ENCODE peak calls at places on chromosomes 6 and 20, in ten cellular contexts. D is brain microvascular endothelial cell; F is germinal center; U is EL; Z is stimulated activated CD8-positive, alpha-beta memory T cell treated with anti-CD3 and anti-CD28 coated beads, Interleukin-2, amount 100 ng/mL, for 1 hour; Q is T-helper 2 cell; V is foreskin melanocyte; J is left ventricle myocardium inferior; N is hypothalamus; E is left ventricle myocardium superior. X is an unnamed sample.

GRCh38 chr6:28211840-28212509 is 13.1 kb upstream of the ZSCAN9 start:
- DNase-seq in Q (no peak), D (no peak), Z (no peak), E (no peak), N (no peak), F (no peak), V (no peak), J (no peak), U (no peak), X (no peak)

GRCh38 chr20:11012975-11013374 is 339.2 kb upstream of the JAG1 start:
- DNase-seq in V (peak), F (no peak), J (no peak), Q (no peak), N (no peak), E (no peak), D (no peak), U (no peak), Z (no peak), X (no peak)

GRCh38 chr6:69888842-69889590 is 22.7 kb downstream of the COL19A1 start:
- DNase-seq in J (no peak), F (no peak), Q (no peak), V (peak), Z (no peak), E (no peak), N (no peak), U (no peak), D (no peak), X (no peak)

GRCh38 chr20:56762829-56763228 is 133.7 kb downstream of the TFAP2C start:
- DNase-seq in V (no peak), D (no peak), F (no peak), J (no peak), Z (no peak), N (no peak), E (no peak), U (no peak), Q (no peak), X (no peak)

GRCh38 chr20:10177326-10177725 is 41.3 kb upstream of the SNAP25 start:
- DNase-seq in E (no peak), F (no peak), Z (no peak), N (no peak), U (no peak), J (no peak), Q (no peak), V (peak), D (no peak), X (no peak)

GRCh38 chr20:53124075-53124532 is 151.9 kb downstream of the TSHZ2 start:
- DNase-seq in Z (no peak), N (no peak), U (no peak), F (no peak), J (peak), E (peak), V (no peak), D (no peak), Q (no peak), X (peak)

GRCh38 chr6:56235245-56235644 is 12.1 kb downstream of the COL21A1 start:
- DNase-seq in Z (no peak), V (no peak), D (no peak), E (no peak), N (no peak), U (no peak), J (no peak), F (no peak), Q (no peak), X (no peak)

GRCh38 chr6:39402239-39402751 is 79.8 kb upstream of the KCNK16 start:
- DNase-seq in V (peak), E (no peak), F (no peak), Z (no peak), U (peak), D (no peak), J (no peak), N (no peak), Q (no peak), X (no peak)

GRCh38 chr6:141264101-141264500 is 868.6 kb upstream of the GJE1 start:
- DNase-seq in D (no peak), Q (no peak), Z (no peak), E (no peak), F (no peak), J (no peak), U (no peak), N (no peak), V (no peak), X (no peak)

GRCh38 chr20:51812861-51813260 is 10.5 kb upstream of the SALL4 start:
- DNase-seq in E (no peak), V (no peak), N (no peak), D (no peak), Q (no peak), F (no peak), Z (no peak), J (no peak), U (no peak), X (no peak)

GRCh38 chr6:98747246-98747645 is 87.1 kb upstream of the POU3F2 start:
- DNase-seq in Z (no peak), Q (no peak), U (no peak), J (no peak), D (no peak), N (no peak), F (no peak), E (no peak), V (peak), X (no peak)

GRCh38 chr6:169866140-169866534 is 114.7 kb downstream of the ERMARD start:
- DNase-seq in U (no peak), D (no peak), J (no peak), V (no peak), F (no peak), Q (no peak), N (no peak), E (no peak), Z (no peak), X (no peak)

GRCh38 chr20:23928353-23928752 is 48.8 kb upstream of the CST5 start:
- DNase-seq in U (no peak), Q (no peak), J (no peak), F (no peak), V (no peak), D (no peak), E (no peak), N (no peak), Z (no peak), X (no peak)

GRCh38 chr20:52959125-52959524 is 13.0 kb upstream of the TSHZ2 start:
- DNase-seq in D (no peak), V (peak), E (no peak), Z (no peak), Q (no peak), J (no peak), U (no peak), F (no peak), N (no peak), X (no peak)

GRCh38 chr6:116500969-116501433 is 10.4 kb upstream of the CALHM5 start:
- DNase-seq in F (no peak), Q (no peak), E (no peak), N (no peak), D (peak), Z (no peak), U (no peak), V (no peak), J (no peak), X (no peak)